ENCODE peak calls at places on chromosomes 6 and 20, in eight cellular contexts. K, B, A, G, N, D, W and E are unnamed samples.
A peak's percentile ranks its signal among the peaks of the same experiment; 100 is the strongest.

GRCh38 chr20:24746351-24746685 is 202.8 kb upstream of the CST7 start:
- DNase-seq in N (no peak), K (no peak), D (peak; percentile 99), B (peak; percentile 26), G (peak; percentile 75), W (no peak), A (no peak), E (no peak)

GRCh38 chr20:62308102-62308822 is 5.5 kb downstream of the ADRM1 start:
- DNase-seq in B (no peak), N (no peak), A (no peak), K (no peak), D (peak; percentile 90), W (no peak), G (no peak), E (no peak)

GRCh38 chr6:105014954-105015353 is 58.0 kb downstream of the LIN28B start:
- DNase-seq in G (no peak), B (no peak), W (no peak), A (no peak), K (no peak), N (no peak), D (no peak), E (no peak)

GRCh38 chr6:142300758-142301251 is 1.0 kb upstream of the ADGRG6 start:
- DNase-seq in D (peak; percentile 99), A (peak; percentile 82), N (peak; percentile 34), K (no peak), W (no peak), G (peak; percentile 80), B (peak; percentile 53), E (no peak)

GRCh38 chr20:40982415-40983145 is 46.0 kb upstream of the TOP1 start:
- DNase-seq in W (no peak), N (no peak), A (no peak), B (no peak), G (no peak), K (peak; percentile 39), D (peak; percentile 49), E (no peak)

GRCh38 chr20:4064118-4064962 is 49.0 kb upstream of the RNF24 start:
- DNase-seq in W (peak; percentile 89), B (peak; percentile 85), K (peak; percentile 96), D (peak; percentile 91), A (peak; percentile 98), N (peak; percentile 20), G (peak; percentile 94), E (peak; percentile 79)

GRCh38 chr20:1338801-1339200 is 9.9 kb upstream of the SDCBP2 start:
- DNase-seq in W (no peak), A (no peak), N (no peak), K (no peak), B (no peak), D (no peak), G (no peak), E (no peak)

GRCh38 chr6:90226257-90226656 is 70.4 kb downstream of the BACH2 start:
- DNase-seq in N (no peak), K (no peak), G (no peak), W (no peak), B (no peak), A (no peak), D (no peak), E (no peak)

GRCh38 chr6:79034865-79035264 is 43.2 kb downstream of the PHIP start:
- DNase-seq in B (no peak), W (no peak), K (no peak), G (no peak), D (no peak), N (no peak), A (peak; percentile 14), E (no peak)

GRCh38 chr6:75611702-75612375 is 10.2 kb downstream of the SENP6 start:
- DNase-seq in D (no peak), N (no peak), B (no peak), K (no peak), W (no peak), G (no peak), A (no peak), E (no peak)

GRCh38 chr6:45577836-45578504 is 200.2 kb upstream of the SUPT3H start:
- DNase-seq in W (no peak), N (no peak), K (no peak), G (no peak), D (no peak), B (no peak), A (peak; percentile 49), E (peak; percentile 32)

GRCh38 chr6:46453221-46453620 is 38.0 kb downstream of the RCAN2 start:
- DNase-seq in D (no peak), B (no peak), A (peak; percentile 68), K (no peak), W (no peak), N (no peak), G (no peak), E (peak; percentile 83)

GRCh38 chr20:2130062-2130591 is 28.5 kb downstream of the STK35 start:
- DNase-seq in B (no peak), N (no peak), D (no peak), A (no peak), K (no peak), W (peak; percentile 72), G (no peak), E (no peak)

GRCh38 chr6:20680697-20681165 is 146.5 kb downstream of the CDKAL1 start:
- DNase-seq in D (no peak), A (no peak), B (no peak), K (no peak), W (no peak), G (no peak), N (no peak), E (no peak)

GRCh38 chr6:52284131-52284459 is 447 bp downstream of the MCM3 start:
- DNase-seq in K (peak; percentile 68), N (peak; percentile 90), W (peak; percentile 69), B (peak; percentile 24), A (peak; percentile 38), G (no peak), D (no peak), E (no peak)

GRCh38 chr6:52285174-52286068 is 879 bp upstream of the MCM3 start:
- DNase-seq in K (no peak), B (no peak), G (no peak), D (no peak), A (peak; percentile 28), N (peak; percentile 12), W (no peak), E (peak; percentile 34)

GRCh38 chr6:52288216-52288615 is 3.7 kb upstream of the MCM3 start:
- DNase-seq in K (no peak), B (no peak), G (no peak), W (no peak), N (no peak), D (no peak), A (no peak), E (no peak)

GRCh38 chr6:52284460-52285173 is at the start of gene MCM3:
- DNase-seq in G (peak; percentile 97), N (peak; percentile 99), B (peak; percentile 98), D (peak; percentile 96), K (peak; percentile 99), W (peak; percentile 99), A (peak; percentile 100), E (peak; percentile 97)

GRCh38 chr6:52286798-52287432 is 2.4 kb upstream of the MCM3 start:
- DNase-seq in D (peak; percentile 67), G (peak; percentile 78), W (peak; percentile 82), K (peak; percentile 76), A (peak; percentile 85), B (peak; percentile 36), N (peak; percentile 77), E (no peak)
- TF ChIP-seq CTCF in D (peak; percentile 92), G (peak; percentile 17), W (peak; percentile 51), K (peak; percentile 20), A (peak; percentile 93), B (no peak), N (peak; percentile 81), E (peak; percentile 71)

DNA sequence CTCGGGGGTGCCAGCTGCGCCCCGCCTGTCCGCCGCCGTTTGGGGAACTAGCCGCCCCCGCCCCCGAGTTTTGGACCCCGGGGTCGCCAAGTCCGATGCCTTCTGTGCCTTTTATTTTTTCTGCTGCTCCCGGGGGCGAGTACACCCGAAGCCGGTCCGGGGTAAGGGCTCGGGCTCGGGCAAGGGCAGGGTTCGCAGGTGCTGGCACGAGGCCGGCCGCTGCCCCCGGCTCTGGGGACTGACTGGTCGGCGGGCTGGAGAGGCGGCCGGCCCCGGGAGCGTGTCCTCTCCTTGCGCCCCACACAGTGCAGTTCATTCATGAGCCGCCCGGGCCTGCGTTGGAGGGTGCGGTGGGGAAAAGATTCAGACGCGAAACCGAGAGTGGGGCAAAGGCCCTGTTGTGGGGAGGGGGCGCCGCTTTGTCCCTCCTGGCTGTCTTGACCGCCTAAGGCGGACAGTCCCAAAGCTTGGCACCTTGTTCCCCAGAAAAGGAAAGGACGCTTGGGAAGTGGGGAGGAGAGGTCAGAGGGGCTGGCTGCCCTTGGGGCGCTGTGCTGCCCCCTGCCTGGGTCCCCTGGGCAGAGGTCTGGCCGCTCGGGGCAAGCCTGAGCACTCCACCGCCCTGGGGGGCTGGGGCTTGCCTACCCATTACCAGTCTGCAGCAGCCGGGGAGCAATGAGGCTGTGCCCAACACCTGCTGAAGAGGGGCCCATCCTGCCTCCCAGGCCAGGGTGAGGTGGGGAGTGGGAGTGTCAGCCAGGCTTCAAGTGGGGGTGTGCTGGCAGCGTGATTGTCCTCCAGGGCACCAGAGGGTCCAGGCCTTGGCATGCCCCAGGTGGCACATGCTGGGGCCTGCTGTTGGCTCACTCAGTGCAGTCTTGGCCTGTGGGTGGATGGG is 915 bp downstream of the TMEM63B start:
- DNase-seq in W (peak; percentile 62), D (no peak), K (peak; percentile 78), G (peak; percentile 54), N (peak; percentile 74), A (peak; percentile 26), B (peak; percentile 35), E (no peak)
- TF ChIP-seq CTCF in W (peak; percentile 22), D (peak; percentile 20), K (no peak), G (no peak), N (peak; percentile 20), A (peak; percentile 9), B (no peak), E (no peak)

GRCh38 chr20:50744143-50744792 is 12.9 kb downstream of the PARD6B start:
- DNase-seq in W (peak; percentile 84), K (peak; percentile 90), B (peak; percentile 62), G (peak; percentile 68), D (no peak), A (peak; percentile 90), N (peak; percentile 62), E (peak; percentile 80)
- TF ChIP-seq CTCF in W (no peak), K (no peak), B (no peak), G (peak; percentile 54), D (peak; percentile 97), A (peak; percentile 47), N (no peak), E (peak; percentile 50)

GRCh38 chr6:69914015-69914485 is 47.7 kb downstream of the COL19A1 start:
- DNase-seq in G (no peak), W (no peak), D (no peak), A (no peak), N (peak; percentile 87), B (no peak), K (no peak), E (no peak)
- TF ChIP-seq CTCF in G (no peak), W (no peak), D (no peak), A (no peak), N (peak; percentile 53), B (no peak), K (no peak), E (no peak)